ENCODE peak calls at places on chromosomes 2 and 18, in four cellular contexts. F, Q, Y and N are unnamed samples.

GRCh38 chr2:31522742-31523141 is 58.0 kb downstream of the SRD5A2 start:
- DNase-seq in F (no peak), Q (no peak), Y (no peak), N (no peak)

GRCh38 chr2:174209325-174209724 is 39.0 kb downstream of the OLA1 start:
- DNase-seq in F (no peak), Q (no peak), Y (no peak), N (no peak)

GRCh38 chr2:130328710-130329109 is 14.0 kb upstream of the IMP4 start:
- DNase-seq in F (no peak), Q (no peak), Y (no peak), N (no peak)

GRCh38 chr2:215698566-215698965 is 262.7 kb upstream of the FN1 start:
- DNase-seq in F (no peak), Q (no peak), Y (no peak), N (no peak)

GRCh38 chr2:47217277-47217676 is 62.2 kb upstream of the STPG4 start:
- DNase-seq in F (no peak), Q (no peak), Y (no peak), N (no peak)

GRCh38 chr2:236177967-236178909 is 10.1 kb upstream of the GBX2 start:
- DNase-seq in F (no peak), Q (peak), Y (peak), N (no peak)

GRCh38 chr2:182302174-182302573 is 124.7 kb downstream of the PDE1A start:
- DNase-seq in F (no peak), Q (no peak), Y (no peak), N (no peak)

GRCh38 chr18:28767781-28768211 is 590.9 kb upstream of the CDH2 start:
- DNase-seq in F (no peak), Q (no peak), Y (no peak), N (no peak)

GRCh38 chr2:52810460-52810859 is 957.1 kb upstream of the CHAC2 start:
- DNase-seq in F (no peak), Q (no peak), Y (no peak), N (no peak)

GRCh38 chr18:32958746-32959145 is 185.9 kb upstream of the KLHL14 start:
- DNase-seq in F (no peak), Q (no peak), Y (no peak), N (no peak)

GRCh38 chr2:236965841-236966096 is 119.9 kb upstream of the COPS8 start:
- DNase-seq in F (no peak), Q (no peak), Y (no peak), N (no peak)

GRCh38 chr18:67509711-67510110 is 6.8 kb downstream of the DSEL start:
- DNase-seq in F (no peak), Q (no peak), Y (no peak), N (no peak)

GRCh38 chr2:191544511-191545062 is 133.3 kb upstream of the NABP1 start:
- DNase-seq in F (no peak), Q (no peak), Y (no peak), N (no peak)

GRCh38 chr18:10320848-10321247 is 133.6 kb upstream of the APCDD1 start:
- DNase-seq in F (no peak), Q (no peak), Y (no peak), N (no peak)

GRCh38 chr2:61272421-61273070 is 110.6 kb downstream of the C2orf74 start:
- DNase-seq in F (no peak), Q (no peak), Y (no peak), N (no peak)

GRCh38 chr2:230692760-230693159 is 19.9 kb upstream of the CAB39 start:
- DNase-seq in F (no peak), Q (no peak), Y (no peak), N (no peak)

GRCh38 chr2:104851236-104852160 is 2.4 kb upstream of the POU3F3 start:
- DNase-seq in F (no peak), Q (no peak), Y (no peak), N (no peak)

GRCh38 chr18:58805482-58806187 is 59.0 kb upstream of the ZNF532 start:
- DNase-seq in F (no peak), Q (no peak), Y (no peak), N (no peak)

GRCh38 chr18:78758496-78758895 is 221.1 kb upstream of the SALL3 start:
- DNase-seq in F (no peak), Q (no peak), Y (peak), N (no peak)

GRCh38 chr18:6058941-6059340 is 163.6 kb upstream of the TMEM200C start:
- DNase-seq in F (no peak), Q (peak), Y (no peak), N (no peak)

GRCh38 chr2:10956006-10956790 is 44.5 kb downstream of the KCNF1 start:
- DNase-seq in F (no peak), Q (no peak), Y (no peak), N (no peak)

GRCh38 chr2:111704246-111704645 is 179.7 kb downstream of the ANAPC1 start:
- DNase-seq in F (no peak), Q (no peak), Y (peak), N (no peak)

GRCh38 chr2:72129676-72130340 is 17.9 kb downstream of the CYP26B1 start:
- DNase-seq in F (no peak), Q (peak), Y (peak), N (no peak)

GRCh38 chr2:123715467-123715982 is 309.6 kb upstream of the CNTNAP5 start:
- DNase-seq in F (no peak), Q (no peak), Y (no peak), N (no peak)

GRCh38 chr2:109128466-109129355 is at the start of gene SH3RF3:
- DNase-seq in F (no peak), Q (peak), Y (peak), N (no peak)

GRCh38 chr2:241379481-241380480 is 23.7 kb downstream of the FARP2 start:
- DNase-seq in F (no peak), Q (no peak), Y (no peak), N (no peak)

GRCh38 chr2:43303120-43303519 is 76.7 kb upstream of the ZFP36L2 start:
- DNase-seq in F (no peak), Q (no peak), Y (no peak), N (no peak)

GRCh38 chr18:58631301-58631700 is 2.4 kb upstream of the ALPK2 start:
- DNase-seq in F (no peak), Q (no peak), Y (no peak), N (no peak)

GRCh38 chr2:199903111-199903510 is 8.0 kb upstream of the C2orf69 start:
- DNase-seq in F (no peak), Q (no peak), Y (no peak), N (no peak)

GRCh38 chr2:94875820-94876522 is 4.7 kb downstream of the TEKT4 start:
- DNase-seq in F (no peak), Q (no peak), Y (no peak), N (no peak)

GRCh38 chr18:63994783-63995399 is 25.0 kb downstream of the SERPINB8 start:
- DNase-seq in F (no peak), Q (peak), Y (peak), N (no peak)

GRCh38 chr2:82494744-82495143 is 1964.3 kb downstream of the SUCLG1 start:
- DNase-seq in F (no peak), Q (no peak), Y (no peak), N (no peak)

GRCh38 chr2:184692137-184692734 is 93.9 kb downstream of the ZNF804A start:
- DNase-seq in F (no peak), Q (no peak), Y (no peak), N (no peak)

GRCh38 chr2:201452058-201452736 is 657 bp downstream of the STRADB start:
- DNase-seq in F (no peak), Q (peak), Y (peak), N (no peak)

GRCh38 chr2:127594116-127594591 is 51.8 kb upstream of the GPR17 start:
- DNase-seq in F (no peak), Q (no peak), Y (no peak), N (no peak)

GRCh38 chr2:191321861-191322662 is 76.9 kb downstream of the MYO1B start:
- DNase-seq in F (no peak), Q (no peak), Y (no peak), N (no peak)

GRCh38 chr2:119402106-119402505 is 29.5 kb upstream of the TMEM37 start:
- DNase-seq in F (no peak), Q (no peak), Y (no peak), N (no peak)

GRCh38 chr2:153871231-153872221 is at the start of gene GALNT13:
- DNase-seq in F (no peak), Q (peak), Y (peak), N (no peak)